ENCODE peak calls at places on chromosome 16, in four cellular contexts. One of them, this sample, is unnamed.

GRCh38 chr16:23464196-23464595 is 11.2 kb upstream of the COG7 start:
- DNase-seq in neuronal stem cell: no peak
- DNase-seq in MM.1S: no peak
- DNase-seq in fibroblast of lung: no peak
- DNase-seq in this sample: no peak

GRCh38 chr16:69443809-69444611 is 19.6 kb downstream of the CYB5B start:
- DNase-seq in neuronal stem cell: no peak
- DNase-seq in MM.1S: no peak
- DNase-seq in fibroblast of lung: no peak
- DNase-seq in this sample: peak; percentile 26

GRCh38 chr16:26889751-26890150 is 177.0 kb upstream of the C16orf82 start:
- DNase-seq in neuronal stem cell: no peak
- DNase-seq in MM.1S: no peak
- DNase-seq in fibroblast of lung: no peak
- DNase-seq in this sample: no peak

GRCh38 chr16:78122774-78123315 is 23.4 kb downstream of the WWOX start:
- DNase-seq in neuronal stem cell: peak; percentile 29
- DNase-seq in MM.1S: peak; percentile 51
- DNase-seq in fibroblast of lung: peak; percentile 41
- DNase-seq in this sample: peak; percentile 50

GRCh38 chr16:2515180-2515803 is 1.5 kb downstream of the ATP6V0C start:
- DNase-seq in neuronal stem cell: no peak
- DNase-seq in MM.1S: no peak
- DNase-seq in fibroblast of lung: no peak
- DNase-seq in this sample: no peak

GRCh38 chr16:11639925-11640899 is 28.0 kb upstream of the SNN start:
- DNase-seq in neuronal stem cell: no peak
- DNase-seq in MM.1S: no peak
- DNase-seq in fibroblast of lung: peak; percentile 97
- DNase-seq in this sample: no peak

GRCh38 chr16:3054965-3055733 is 8.8 kb downstream of the MMP25 start:
- DNase-seq in neuronal stem cell: no peak
- DNase-seq in MM.1S: no peak
- DNase-seq in fibroblast of lung: no peak
- DNase-seq in this sample: no peak

GRCh38 chr16:48611329-48612137 is 1.6 kb upstream of the N4BP1 start:
- DNase-seq in neuronal stem cell: no peak
- DNase-seq in MM.1S: peak; percentile 50
- DNase-seq in fibroblast of lung: no peak
- DNase-seq in this sample: peak; percentile 94

GRCh38 chr16:456891-457483 is 31.5 kb downstream of the RAB11FIP3 start:
- DNase-seq in neuronal stem cell: no peak
- DNase-seq in MM.1S: no peak
- DNase-seq in fibroblast of lung: peak; percentile 63
- DNase-seq in this sample: no peak

GRCh38 chr16:67284699-67285646 is 5.6 kb downstream of the PLEKHG4 start:
- DNase-seq in neuronal stem cell: peak; percentile 20
- DNase-seq in MM.1S: no peak
- DNase-seq in fibroblast of lung: peak; percentile 26
- DNase-seq in this sample: no peak

GRCh38 chr16:69171325-69172095 is 15.5 kb upstream of the SNTB2 start:
- DNase-seq in neuronal stem cell: no peak
- DNase-seq in MM.1S: no peak
- DNase-seq in fibroblast of lung: peak; percentile 90
- DNase-seq in this sample: no peak

GRCh38 chr16:930511-930910 is 40.3 kb downstream of the LMF1 start:
- DNase-seq in neuronal stem cell: no peak
- DNase-seq in MM.1S: no peak
- DNase-seq in fibroblast of lung: no peak
- DNase-seq in this sample: no peak

DNA sequence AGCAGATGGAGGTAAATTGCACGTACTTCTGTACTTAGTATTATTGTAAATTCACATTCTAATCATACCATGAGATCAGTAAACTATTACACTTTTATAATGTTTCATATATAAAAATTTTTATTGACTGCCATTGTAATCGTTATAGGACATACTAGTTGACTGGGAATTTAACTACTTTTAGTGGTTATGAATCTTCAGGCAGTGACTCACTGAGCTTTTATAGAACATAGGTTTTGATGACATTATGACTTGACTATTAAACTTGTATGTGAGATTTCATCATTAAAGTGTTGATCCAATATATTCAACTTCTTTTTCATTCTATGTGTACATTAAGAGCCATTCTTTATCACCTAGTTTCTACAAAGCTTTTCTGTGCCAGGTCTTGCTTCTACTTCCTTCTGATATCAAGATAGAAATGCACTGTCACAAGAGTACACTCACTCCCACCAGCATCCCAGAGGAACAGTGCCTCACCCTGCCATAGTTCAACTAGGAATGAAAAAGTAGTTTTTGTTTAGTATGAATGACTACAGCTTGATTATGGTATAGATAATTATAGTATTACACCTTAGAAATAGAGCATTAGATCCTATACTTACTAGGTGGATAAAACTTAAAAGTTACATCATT is 142.4 kb upstream of the RBL2 start:
- DNase-seq in neuronal stem cell: no peak
- DNase-seq in MM.1S: no peak
- DNase-seq in fibroblast of lung: peak; percentile 13
- DNase-seq in this sample: no peak
- H3K36me3 ChIP-seq in neuronal stem cell: peaks cover 26% of the 10 kb centered on the region
- H3K36me3 ChIP-seq in MM.1S: no peaks in the 10 kb centered on the region
- H3K36me3 ChIP-seq in fibroblast of lung: peaks cover 6% of the 10 kb centered on the region
- H3K36me3 ChIP-seq in this sample: peaks cover 4% of the 10 kb centered on the region

GRCh38 chr16:75086281-75086680 is 30.3 kb downstream of the LDHD start:
- DNase-seq in neuronal stem cell: no peak
- DNase-seq in MM.1S: no peak
- DNase-seq in fibroblast of lung: peak; percentile 58
- DNase-seq in this sample: no peak
- H3K4me1 ChIP-seq in neuronal stem cell: peaks cover 4% of the 10 kb centered on the region
- H3K4me1 ChIP-seq in MM.1S: no peaks in the 10 kb centered on the region
- H3K4me1 ChIP-seq in fibroblast of lung: peaks cover 15% of the 10 kb centered on the region
- H3K4me1 ChIP-seq in this sample: no peaks in the 10 kb centered on the region

GRCh38 chr16:4704491-4704890 is 11.1 kb downstream of the NUDT16L1 start:
- DNase-seq in neuronal stem cell: no peak
- DNase-seq in MM.1S: no peak
- DNase-seq in fibroblast of lung: no peak
- DNase-seq in this sample: no peak

GRCh38 chr16:4709481-4709880 is 16.1 kb downstream of the NUDT16L1 start:
- DNase-seq in neuronal stem cell: no peak
- DNase-seq in MM.1S: no peak
- DNase-seq in fibroblast of lung: peak; percentile 36
- DNase-seq in this sample: no peak

GRCh38 chr16:4704913-4705312 is 11.6 kb downstream of the NUDT16L1 start:
- DNase-seq in neuronal stem cell: no peak
- DNase-seq in MM.1S: no peak
- DNase-seq in fibroblast of lung: no peak
- DNase-seq in this sample: no peak

GRCh38 chr16:4703906-4704305 is 10.5 kb downstream of the NUDT16L1 start:
- DNase-seq in neuronal stem cell: no peak
- DNase-seq in MM.1S: no peak
- DNase-seq in fibroblast of lung: no peak
- DNase-seq in this sample: no peak

DNA sequence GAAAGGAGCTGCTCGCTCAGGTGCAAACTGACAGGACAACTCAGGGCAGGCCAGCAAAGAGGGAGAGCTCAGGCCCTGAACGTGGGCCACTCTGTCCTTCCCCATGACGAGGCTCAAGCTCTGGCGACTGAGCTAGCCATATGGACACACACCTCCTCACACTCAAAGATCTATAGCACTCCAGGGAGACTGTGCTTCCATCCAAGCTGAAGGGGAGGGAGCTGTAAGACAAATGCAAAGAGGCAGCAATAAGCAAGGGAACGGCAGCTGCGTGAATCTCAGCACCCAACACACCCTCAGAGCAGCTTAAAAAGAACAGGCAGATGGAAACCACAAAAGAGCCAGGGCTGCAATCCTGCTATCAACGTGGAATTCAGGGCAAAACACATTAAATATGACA is 13.5 kb downstream of the NUDT16L1 start:
- DNase-seq in neuronal stem cell: no peak
- DNase-seq in MM.1S: no peak
- DNase-seq in fibroblast of lung: no peak
- DNase-seq in this sample: no peak
- H3K36me3 ChIP-seq in neuronal stem cell: peaks cover 20% of the 10 kb centered on the region
- H3K36me3 ChIP-seq in MM.1S: no peaks in the 10 kb centered on the region
- H3K36me3 ChIP-seq in fibroblast of lung: peaks cover 4% of the 10 kb centered on the region
- H3K36me3 ChIP-seq in this sample: peaks cover 13% of the 10 kb centered on the region

GRCh38 chr16:84737658-84738057 is 37.9 kb downstream of the USP10 start:
- DNase-seq in neuronal stem cell: no peak
- DNase-seq in MM.1S: no peak
- DNase-seq in fibroblast of lung: no peak
- DNase-seq in this sample: no peak

GRCh38 chr16:84738255-84739038 is 38.6 kb downstream of the USP10 start:
- DNase-seq in neuronal stem cell: peak; percentile 72
- DNase-seq in MM.1S: peak; percentile 58
- DNase-seq in fibroblast of lung: peak; percentile 59
- DNase-seq in this sample: peak; percentile 63

GRCh38 chr16:84735846-84736586 is 36.2 kb downstream of the USP10 start:
- DNase-seq in neuronal stem cell: no peak
- DNase-seq in MM.1S: no peak
- DNase-seq in fibroblast of lung: peak; percentile 38
- DNase-seq in this sample: peak; percentile 63

GRCh38 chr16:84739349-84740124 is 39.7 kb downstream of the USP10 start:
- DNase-seq in neuronal stem cell: no peak
- DNase-seq in MM.1S: no peak
- DNase-seq in fibroblast of lung: peak; percentile 94
- DNase-seq in this sample: no peak

DNA sequence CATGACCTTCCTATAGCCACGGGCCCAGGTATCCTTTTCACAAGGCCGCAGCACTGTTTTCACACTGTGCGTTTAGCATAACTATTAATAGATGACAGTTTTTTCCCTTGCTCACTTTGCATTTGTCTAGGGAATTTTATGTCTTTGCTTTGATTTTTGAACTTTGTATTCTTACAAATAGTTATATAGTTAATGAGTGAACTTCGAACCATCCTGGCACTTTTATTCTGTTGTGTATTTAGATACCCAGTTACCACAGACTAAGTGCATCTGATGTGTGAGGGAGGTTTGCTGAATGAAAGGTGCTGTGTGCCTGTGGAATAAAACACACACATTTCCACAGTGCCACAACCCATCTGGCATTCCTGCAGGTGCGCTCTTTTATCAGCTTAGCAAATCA is 37.4 kb downstream of the USP10 start:
- DNase-seq in neuronal stem cell: no peak
- DNase-seq in MM.1S: no peak
- DNase-seq in fibroblast of lung: no peak
- DNase-seq in this sample: no peak
- H3K4me1 ChIP-seq in neuronal stem cell: peaks cover 4% of the 10 kb centered on the region
- H3K4me1 ChIP-seq in MM.1S: no peaks in the 10 kb centered on the region
- H3K4me1 ChIP-seq in fibroblast of lung: peaks cover 29% of the 10 kb centered on the region
- H3K4me1 ChIP-seq in this sample: no peaks in the 10 kb centered on the region

GRCh38 chr16:89903908-89904515 is 14.7 kb upstream of the MC1R start:
- DNase-seq in neuronal stem cell: no peak
- DNase-seq in MM.1S: no peak
- DNase-seq in fibroblast of lung: no peak
- DNase-seq in this sample: no peak

GRCh38 chr16:89905511-89906140 is 13.0 kb upstream of the MC1R start:
- DNase-seq in neuronal stem cell: no peak
- DNase-seq in MM.1S: no peak
- DNase-seq in fibroblast of lung: no peak
- DNase-seq in this sample: no peak

GRCh38 chr16:89904606-89905510 is 13.8 kb upstream of the MC1R start:
- DNase-seq in neuronal stem cell: no peak
- DNase-seq in MM.1S: no peak
- DNase-seq in fibroblast of lung: no peak
- DNase-seq in this sample: no peak

GRCh38 chr16:89900885-89901284 is 17.8 kb upstream of the MC1R start:
- DNase-seq in neuronal stem cell: no peak
- DNase-seq in MM.1S: no peak
- DNase-seq in fibroblast of lung: no peak
- DNase-seq in this sample: no peak

GRCh38 chr16:89902980-89903379 is 15.7 kb upstream of the MC1R start:
- DNase-seq in neuronal stem cell: no peak
- DNase-seq in MM.1S: no peak
- DNase-seq in fibroblast of lung: no peak
- DNase-seq in this sample: no peak
- H3K36me3 ChIP-seq in neuronal stem cell: peaks cover 41% of the 10 kb centered on the region
- H3K36me3 ChIP-seq in MM.1S: no peaks in the 10 kb centered on the region
- H3K36me3 ChIP-seq in fibroblast of lung: peaks cover 45% of the 10 kb centered on the region
- H3K36me3 ChIP-seq in this sample: peaks cover 17% of the 10 kb centered on the region

DNA sequence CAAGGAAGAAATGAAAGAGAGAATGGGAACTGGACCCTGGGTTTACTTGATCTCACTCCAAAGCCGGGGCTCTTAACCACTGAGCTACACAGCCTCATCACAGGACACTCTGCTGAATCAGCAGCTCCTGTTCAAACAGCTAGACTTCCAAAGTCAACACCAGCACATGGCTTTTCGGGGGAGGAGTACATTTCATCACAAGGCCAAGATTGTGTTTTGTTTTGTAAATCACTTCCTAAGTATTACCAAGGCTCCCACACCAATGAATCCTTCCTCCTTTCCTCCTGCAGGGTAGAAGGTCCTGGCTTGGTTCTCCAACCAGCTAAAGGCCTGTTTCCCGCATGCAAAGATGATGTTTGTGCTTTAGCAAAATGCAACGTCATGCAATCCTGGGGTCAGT is 152.6 kb downstream of the XYLT1 start:
- DNase-seq in neuronal stem cell: no peak
- DNase-seq in MM.1S: no peak
- DNase-seq in fibroblast of lung: peak; percentile 51
- DNase-seq in this sample: no peak
- H3K4me1 ChIP-seq in neuronal stem cell: peaks cover 5% of the 10 kb centered on the region
- H3K4me1 ChIP-seq in MM.1S: no peaks in the 10 kb centered on the region
- H3K4me1 ChIP-seq in fibroblast of lung: no peaks in the 10 kb centered on the region
- H3K4me1 ChIP-seq in this sample: no peaks in the 10 kb centered on the region